ENCODE peak calls at places on chromosomes 7 and 10, in nine cellular contexts. E is testis; L is suprapubic skin; N is CD8-positive, alpha-beta T cell; R is body of pancreas; Y is A549; B is neuronal stem cell; T is pancreas; Q is lung. P is an unnamed sample. For H3K9me3, the result is how much of the 10 kb centered on the place peaks cover.

GRCh38 chr10:106565546-106565945 is 599.0 kb downstream of the SORCS1 start:
- DNase-seq in E (no peak), L (no peak), N (no peak), R (no peak), Y (no peak), B (no peak), T (no peak), Q (no peak), P (no peak)

GRCh38 chr7:104207348-104207730 is 474 bp downstream of the ORC5 start:
- DNase-seq in E (peak), L (no peak), N (no peak), R (no peak), Y (peak), B (no peak), T (no peak), Q (no peak), P (no peak)

GRCh38 chr10:72639441-72639873 is 13.6 kb upstream of the MICU1 start:
- DNase-seq in E (no peak), L (no peak), N (no peak), R (no peak), Y (no peak), B (no peak), T (no peak), Q (no peak), P (no peak)

GRCh38 chr10:58412502-58412961 is 27.3 kb downstream of the TFAM start:
- DNase-seq in E (no peak), L (no peak), N (no peak), R (no peak), Y (peak), B (no peak), T (no peak), Q (no peak), P (no peak)

GRCh38 chr7:149811221-149811620 is 27.0 kb upstream of the ZNF862 start:
- DNase-seq in E (no peak), L (no peak), N (no peak), R (no peak), Y (peak), B (no peak), T (no peak), Q (no peak), P (no peak)

GRCh38 chr7:66138994-66139752 is 24.5 kb downstream of the CRCP start:
- DNase-seq in E (no peak), L (no peak), N (no peak), R (no peak), Y (no peak), B (no peak), T (no peak), Q (no peak), P (no peak)

GRCh38 chr7:32891046-32891799 is at the start of gene KBTBD2:
- DNase-seq in E (peak), L (peak), N (peak), R (peak), Y (peak), B (peak), T (peak), Q (peak), P (peak)

GRCh38 chr7:102260856-102261255 is 25.8 kb upstream of the SH2B2 start:
- DNase-seq in E (peak), L (no peak), N (no peak), R (peak), Y (no peak), B (no peak), T (no peak), Q (no peak), P (no peak)

GRCh38 chr7:1136841-1137516 is 23.0 kb downstream of the ZFAND2A start:
- DNase-seq in E (no peak), L (no peak), N (no peak), R (no peak), Y (peak), B (no peak), T (peak), Q (no peak), P (no peak)

GRCh38 chr7:117069379-117069778 is 116.1 kb downstream of the ST7 start:
- DNase-seq in E (no peak), L (no peak), N (no peak), R (no peak), Y (no peak), B (no peak), T (no peak), Q (no peak), P (no peak)

GRCh38 chr7:110922906-110923305 is 168.0 kb upstream of the LRRN3 start:
- DNase-seq in E (no peak), L (no peak), N (no peak), R (no peak), Y (peak), B (no peak), T (no peak), Q (no peak), P (no peak)

GRCh38 chr10:71525721-71526120 is 129.0 kb downstream of the CDH23 start:
- DNase-seq in E (no peak), L (no peak), N (no peak), R (no peak), Y (no peak), B (no peak), T (no peak), Q (no peak), P (no peak)

GRCh38 chr7:36904802-36905201 is 180.5 kb upstream of the AOAH start:
- DNase-seq in E (no peak), L (no peak), N (no peak), R (peak), Y (no peak), B (no peak), T (no peak), Q (no peak), P (no peak)

GRCh38 chr7:139739863-139740597 is 37.8 kb downstream of the HIPK2 start:
- DNase-seq in E (no peak), L (no peak), N (no peak), R (peak), Y (no peak), B (no peak), T (no peak), Q (no peak), P (no peak)

GRCh38 chr10:3074145-3074665 is 6.9 kb downstream of the PFKP start:
- DNase-seq in E (no peak), L (no peak), N (no peak), R (no peak), Y (no peak), B (no peak), T (no peak), Q (no peak), P (no peak)

GRCh38 chr10:43236176-43236850 is 30.6 kb downstream of the RASGEF1A start:
- DNase-seq in E (no peak), L (no peak), N (no peak), R (peak), Y (no peak), B (no peak), T (no peak), Q (no peak), P (no peak)

GRCh38 chr7:45703911-45704682 is 129.9 kb downstream of the ADCY1 start:
- DNase-seq in E (peak), L (peak), N (peak), R (peak), Y (no peak), B (no peak), T (peak), Q (no peak), P (no peak)

GRCh38 chr10:86801995-86802394 is 45.6 kb downstream of the BMPR1A start:
- DNase-seq in E (no peak), L (no peak), N (no peak), R (no peak), Y (no peak), B (no peak), T (no peak), Q (no peak), P (no peak)

GRCh38 chr7:87345962-87346371 is 503 bp downstream of the CROT start:
- DNase-seq in E (no peak), L (no peak), N (no peak), R (no peak), Y (no peak), B (no peak), T (no peak), Q (no peak), P (no peak)

GRCh38 chr7:37097983-37098382 is 350.7 kb downstream of the ELMO1 start:
- DNase-seq in E (no peak), L (no peak), N (no peak), R (no peak), Y (no peak), B (no peak), T (no peak), Q (no peak), P (no peak)

GRCh38 chr10:115566867-115567266 is 473.7 kb downstream of the ATRNL1 start:
- DNase-seq in E (no peak), L (no peak), N (no peak), R (no peak), Y (no peak), B (no peak), T (no peak), Q (no peak), P (no peak)

GRCh38 chr7:805261-805660 is 27.0 kb upstream of the SUN1 start:
- DNase-seq in E (peak), L (no peak), N (no peak), R (no peak), Y (no peak), B (no peak), T (no peak), Q (no peak), P (no peak)

GRCh38 chr7:100157334-100158228 is 942 bp downstream of the TRAPPC14 start:
- DNase-seq in E (peak), L (no peak), N (no peak), R (peak), Y (peak), B (no peak), T (no peak), Q (no peak), P (no peak)

GRCh38 chr7:104650991-104651680 is 322.7 kb downstream of the LHFPL3 start:
- DNase-seq in E (no peak), L (no peak), N (no peak), R (peak), Y (no peak), B (no peak), T (peak), Q (no peak), P (no peak)

GRCh38 chr10:61028861-61029361 is 84.9 kb upstream of the RHOBTB1 start:
- DNase-seq in E (no peak), L (no peak), N (no peak), R (no peak), Y (no peak), B (no peak), T (no peak), Q (no peak), P (no peak)

GRCh38 chr10:3714957-3715356 is 70.1 kb downstream of the KLF6 start:
- DNase-seq in E (no peak), L (no peak), N (no peak), R (no peak), Y (no peak), B (no peak), T (no peak), Q (no peak), P (no peak)

GRCh38 chr7:4745971-4746919 is 29.2 kb upstream of the AP5Z1 start:
- DNase-seq in E (no peak), L (no peak), N (peak), R (no peak), Y (peak), B (no peak), T (no peak), Q (no peak), P (no peak)

GRCh38 chr7:44183386-44183785 is 5.9 kb downstream of the GCK start:
- DNase-seq in E (peak), L (no peak), N (no peak), R (no peak), Y (no peak), B (no peak), T (no peak), Q (no peak), P (no peak)

GRCh38 chr7:153185936-153186335 is 426.4 kb downstream of the ACTR3B start:
- DNase-seq in E (no peak), L (no peak), N (no peak), R (no peak), Y (no peak), B (no peak), T (no peak), Q (no peak), P (no peak)

GRCh38 chr10:38054361-38054797 is 39.8 kb upstream of the ZNF37A start:
- DNase-seq in E (no peak), L (no peak), N (no peak), R (no peak), Y (no peak), B (no peak), T (no peak), Q (no peak), P (no peak)
- H3K9me3 ChIP-seq in E (under half), L (under half), N (under half), R (under half), Y (half or more), B (under half), T (under half), Q (under half), P (half or more)

DNA sequence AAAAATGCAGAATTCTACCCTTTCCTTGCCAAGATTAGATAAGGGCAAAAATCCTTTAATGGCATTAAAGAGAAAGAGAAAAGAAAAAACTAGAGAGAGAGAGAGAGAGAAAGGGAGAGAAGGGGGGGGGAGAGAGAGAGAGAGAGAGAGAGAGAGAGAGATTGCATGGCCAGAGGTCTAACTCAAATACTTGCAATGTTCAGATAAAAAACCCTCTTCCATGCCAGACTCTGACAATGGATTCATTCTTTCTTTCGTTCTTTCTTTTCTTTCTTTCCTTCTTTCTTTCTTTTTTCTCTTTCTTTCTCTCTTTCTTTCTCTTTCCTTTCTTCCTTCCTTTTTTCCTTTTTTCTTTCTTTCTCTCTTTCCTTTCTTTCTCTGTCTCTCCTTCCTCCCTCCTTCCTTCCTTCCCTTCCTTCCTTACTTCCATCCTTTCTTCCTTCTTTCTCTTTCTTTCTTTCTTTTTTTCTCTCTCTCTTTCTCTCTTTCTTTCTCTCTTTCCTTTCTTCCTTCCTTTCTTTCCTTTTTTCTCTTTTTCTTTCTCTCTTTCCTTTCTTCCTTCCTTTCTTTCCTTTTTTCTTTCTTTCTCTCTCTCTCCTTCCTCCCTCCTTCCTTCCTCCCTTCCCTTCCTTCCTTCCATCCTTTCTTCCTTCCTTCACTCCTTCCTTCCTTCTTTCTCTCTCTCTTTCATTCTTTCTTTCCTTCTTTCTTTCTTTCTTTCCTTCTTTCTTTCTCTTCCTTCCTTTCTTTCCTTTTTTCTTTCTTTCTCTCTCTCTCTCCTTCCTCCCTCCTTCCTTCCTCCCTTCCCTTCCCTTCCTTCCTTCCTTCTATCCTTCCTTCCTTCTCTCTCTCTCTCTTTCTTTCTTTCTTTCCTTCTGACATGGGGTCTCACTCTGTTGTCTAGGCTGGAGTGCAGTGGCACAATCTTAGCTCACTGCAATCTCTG is 175.7 kb downstream of the PRKCQ start:
- DNase-seq in E (no peak), L (no peak), N (no peak), R (no peak), Y (no peak), B (no peak), T (no peak), Q (no peak), P (no peak)
- H3K9me3 ChIP-seq in E (under half), L (under half), N (under half), R (under half), Y (under half), B (under half), T (under half), Q (under half), P (under half)

GRCh38 chr10:67924136-67924535 is 39.7 kb downstream of the SIRT1 start:
- DNase-seq in E (no peak), L (no peak), N (no peak), R (no peak), Y (no peak), B (no peak), T (no peak), Q (no peak), P (no peak)

GRCh38 chr10:67926956-67927355 is 42.5 kb downstream of the SIRT1 start:
- DNase-seq in E (no peak), L (no peak), N (no peak), R (no peak), Y (no peak), B (no peak), T (no peak), Q (no peak), P (no peak)

GRCh38 chr10:67923551-67923950 is 39.1 kb downstream of the SIRT1 start:
- DNase-seq in E (no peak), L (no peak), N (no peak), R (no peak), Y (no peak), B (no peak), T (no peak), Q (no peak), P (no peak)

GRCh38 chr10:67921065-67921464 is 36.6 kb downstream of the SIRT1 start:
- DNase-seq in E (no peak), L (no peak), N (no peak), R (no peak), Y (no peak), B (no peak), T (no peak), Q (no peak), P (no peak)

GRCh38 chr10:67925449-67926005 is 41.1 kb downstream of the SIRT1 start:
- DNase-seq in E (no peak), L (no peak), N (no peak), R (no peak), Y (no peak), B (no peak), T (no peak), Q (no peak), P (no peak)
- H3K9me3 ChIP-seq in E (under half), L (under half), N (under half), R (under half), Y (under half), B (under half), T (under half), Q (under half), P (under half)

GRCh38 chr10:25890995-25891394 is 43.0 kb upstream of the MYO3A start:
- DNase-seq in E (no peak), L (no peak), N (no peak), R (no peak), Y (no peak), B (no peak), T (no peak), Q (no peak), P (no peak)

GRCh38 chr10:25888627-25889026 is 45.4 kb upstream of the MYO3A start:
- DNase-seq in E (no peak), L (no peak), N (no peak), R (no peak), Y (no peak), B (no peak), T (no peak), Q (no peak), P (no peak)
- H3K9me3 ChIP-seq in E (under half), L (under half), N (under half), R (under half), Y (under half), B (under half), T (under half), Q (under half), P (under half)

GRCh38 chr7:64998865-64999164 is 7.7 kb downstream of the ERV3-1 start:
- DNase-seq in E (no peak), L (no peak), N (no peak), R (no peak), Y (no peak), B (no peak), T (no peak), Q (no peak), P (no peak)
- H3K9me3 ChIP-seq in E (under half), L (under half), N (under half), R (under half), Y (half or more), B (half or more), T (under half), Q (under half), P (under half)

GRCh38 chr7:71021049-71021448 is 110.9 kb upstream of the GALNT17 start:
- DNase-seq in E (no peak), L (no peak), N (no peak), R (no peak), Y (no peak), B (no peak), T (no peak), Q (no peak), P (no peak)
- H3K9me3 ChIP-seq in E (under half), L (under half), N (under half), R (under half), Y (under half), B (under half), T (under half), Q (under half), P (under half)